ENCODE peak calls at places on chromosome 15, in five cellular contexts. Y, N, B, V and L are unnamed samples.

GRCh38 chr15:61830536-61831330 is 229.5 kb downstream of the VPS13C start:
- DNase-seq in Y (no peak), N (no peak), B (no peak), V (no peak), L (no peak)

GRCh38 chr15:63856711-63857458 is 23.1 kb upstream of the HERC1 start:
- DNase-seq in Y (no peak), N (no peak), B (no peak), V (no peak), L (no peak)

GRCh38 chr15:100433304-100433703 is 91.5 kb upstream of the ADAMTS17 start:
- DNase-seq in Y (no peak), N (no peak), B (no peak), V (no peak), L (no peak)

GRCh38 chr15:75811616-75812015 is 31.6 kb upstream of the UBE2Q2 start:
- DNase-seq in Y (no peak), N (no peak), B (no peak), V (no peak), L (no peak)

GRCh38 chr15:63446260-63446659 is 58.1 kb upstream of the USP3 start:
- DNase-seq in Y (no peak), N (no peak), B (no peak), V (peak; percentile 56), L (no peak)

GRCh38 chr15:39213385-39213840 is 367.5 kb upstream of the THBS1 start:
- DNase-seq in Y (peak; percentile 95), N (no peak), B (peak; percentile 81), V (no peak), L (no peak)

GRCh38 chr15:33565099-33565498 is 254.3 kb downstream of the RYR3 start:
- DNase-seq in Y (no peak), N (no peak), B (no peak), V (no peak), L (no peak)

GRCh38 chr15:101501703-101502373 is 12.3 kb upstream of the PCSK6 start:
- DNase-seq in Y (no peak), N (peak; percentile 29), B (no peak), V (peak; percentile 7), L (peak; percentile 55)

GRCh38 chr15:51307811-51308210 is 30.6 kb downstream of the CYP19A1 start:
- DNase-seq in Y (no peak), N (no peak), B (no peak), V (no peak), L (no peak)

GRCh38 chr15:72112111-72112510 is 5.8 kb downstream of the MYO9A start:
- DNase-seq in Y (no peak), N (no peak), B (no peak), V (no peak), L (no peak)

GRCh38 chr15:69092159-69092558 is 68.3 kb upstream of the GLCE start:
- DNase-seq in Y (peak; percentile 88), N (no peak), B (no peak), V (no peak), L (no peak)

GRCh38 chr15:100340721-100341661 is 784 bp downstream of the ADAMTS17 start:
- DNase-seq in Y (no peak), N (no peak), B (no peak), V (peak; percentile 42), L (no peak)

GRCh38 chr15:101642361-101642760 is 9.8 kb downstream of the TM2D3 start:
- DNase-seq in Y (no peak), N (no peak), B (no peak), V (no peak), L (no peak)

GRCh38 chr15:81152799-81153198 is 18.7 kb downstream of the CFAP161 start:
- DNase-seq in Y (no peak), N (no peak), B (no peak), V (no peak), L (no peak)

GRCh38 chr15:59313703-59314332 is 58.9 kb downstream of the MYO1E start:
- DNase-seq in Y (no peak), N (no peak), B (no peak), V (no peak), L (no peak)

GRCh38 chr15:43243246-43243645 is 22.4 kb upstream of the EPB42 start:
- DNase-seq in Y (no peak), N (no peak), B (no peak), V (no peak), L (no peak)

GRCh38 chr15:74954515-74954914 is 2.1 kb downstream of the RPP25 start:
- DNase-seq in Y (no peak), N (no peak), B (no peak), V (no peak), L (no peak)

GRCh38 chr15:77656294-77656693 is 23.6 kb upstream of the LINGO1 start:
- DNase-seq in Y (no peak), N (no peak), B (no peak), V (no peak), L (no peak)

GRCh38 chr15:100910119-100910518 is 9.0 kb upstream of the LRRK1 start:
- DNase-seq in Y (no peak), N (no peak), B (no peak), V (no peak), L (no peak)

GRCh38 chr15:56208641-56209155 is 35.0 kb downstream of the RFX7 start:
- DNase-seq in Y (peak; percentile 6), N (no peak), B (no peak), V (no peak), L (no peak)

GRCh38 chr15:65342493-65342892 is 35.3 kb downstream of the IGDCC3 start:
- DNase-seq in Y (no peak), N (no peak), B (no peak), V (no peak), L (no peak)

GRCh38 chr15:65731926-65732325 is 60.2 kb downstream of the DENND4A start:
- DNase-seq in Y (no peak), N (no peak), B (no peak), V (no peak), L (no peak)

GRCh38 chr15:70453238-70453637 is 310.1 kb downstream of the UACA start:
- DNase-seq in Y (no peak), N (no peak), B (no peak), V (no peak), L (no peak)

GRCh38 chr15:77064539-77065308 is 6.2 kb downstream of the TSPAN3 start:
- DNase-seq in Y (no peak), N (no peak), B (no peak), V (no peak), L (no peak)

GRCh38 chr15:69450968-69451695 is 1.5 kb upstream of the RPLP1 start:
- DNase-seq in Y (no peak), N (no peak), B (no peak), V (no peak), L (no peak)

GRCh38 chr15:100723323-100723801 is 121.0 kb downstream of the ASB7 start:
- DNase-seq in Y (no peak), N (no peak), B (no peak), V (no peak), L (no peak)

GRCh38 chr15:37204698-37205097 is 104.3 kb upstream of the MEIS2 start:
- DNase-seq in Y (no peak), N (no peak), B (no peak), V (no peak), L (no peak)

GRCh38 chr15:70016511-70016994 is 81.2 kb downstream of the TLE3 start:
- DNase-seq in Y (no peak), N (no peak), B (no peak), V (no peak), L (no peak)

GRCh38 chr15:77599899-77600298 is 32.8 kb downstream of the LINGO1 start:
- DNase-seq in Y (no peak), N (no peak), B (no peak), V (no peak), L (no peak)

GRCh38 chr15:98855815-98856539 is 151.6 kb downstream of the PGPEP1L start:
- DNase-seq in Y (no peak), N (no peak), B (no peak), V (no peak), L (no peak)